ENCODE peak calls at places on chromosomes 11 and 22, in eight cellular contexts. U, J, Z, A, I, K, H and N are unnamed samples.

GRCh38 chr11:72114570-72114969 is 2.1 kb upstream of the ANAPC15 start:
- DNase-seq in U (peak), J (no peak), Z (no peak), A (no peak), I (no peak), K (no peak), H (no peak), N (no peak)

GRCh38 chr11:130814440-130815073 is 101.7 kb downstream of the SNX19 start:
- DNase-seq in U (no peak), J (no peak), Z (no peak), A (no peak), I (no peak), K (no peak), H (no peak), N (no peak)

GRCh38 chr22:45103756-45104155 is 60.0 kb upstream of the NUP50 start:
- DNase-seq in U (no peak), J (no peak), Z (no peak), A (no peak), I (no peak), K (no peak), H (no peak), N (no peak)

GRCh38 chr22:50473855-50474671 is 772 bp downstream of the SBF1 start:
- DNase-seq in U (peak), J (no peak), Z (peak), A (peak), I (no peak), K (no peak), H (no peak), N (peak)

GRCh38 chr22:41369089-41369745 is 12.5 kb upstream of the TEF start:
- DNase-seq in U (no peak), J (no peak), Z (no peak), A (no peak), I (no peak), K (no peak), H (no peak), N (no peak)

GRCh38 chr11:3104051-3104714 is 47.0 kb upstream of the CARS1 start:
- DNase-seq in U (no peak), J (no peak), Z (no peak), A (peak), I (no peak), K (no peak), H (no peak), N (no peak)

GRCh38 chr11:102138677-102139076 is 28.4 kb downstream of the YAP1 start:
- DNase-seq in U (peak), J (no peak), Z (no peak), A (no peak), I (no peak), K (no peak), H (no peak), N (no peak)

GRCh38 chr11:74720596-74721478 is 10.4 kb downstream of the CHRDL2 start:
- DNase-seq in U (no peak), J (no peak), Z (peak), A (no peak), I (peak), K (no peak), H (no peak), N (no peak)

GRCh38 chr11:75667831-75668507 is 869 bp downstream of the MAP6 start:
- DNase-seq in U (peak), J (peak), Z (peak), A (peak), I (peak), K (peak), H (no peak), N (no peak)

GRCh38 chr22:43343262-43343988 is at the start of gene SCUBE1:
- DNase-seq in U (peak), J (peak), Z (peak), A (peak), I (peak), K (peak), H (no peak), N (peak)

GRCh38 chr11:117944554-117944953 is 15.4 kb upstream of the TMPRSS13 start:
- DNase-seq in U (no peak), J (no peak), Z (no peak), A (no peak), I (no peak), K (no peak), H (no peak), N (no peak)

GRCh38 chr11:76443254-76443935 is 1.4 kb upstream of the EMSY start:
- DNase-seq in U (peak), J (no peak), Z (no peak), A (no peak), I (no peak), K (peak), H (no peak), N (no peak)

GRCh38 chr22:49772692-49773091 is 55.0 kb downstream of the BRD1 start:
- DNase-seq in U (no peak), J (no peak), Z (no peak), A (no peak), I (no peak), K (no peak), H (no peak), N (no peak)

GRCh38 chr22:35684270-35684700 is 33.4 kb upstream of the APOL5 start:
- DNase-seq in U (peak), J (no peak), Z (peak), A (no peak), I (peak), K (no peak), H (peak), N (no peak)

GRCh38 chr22:41982886-41983285 is 13.6 kb downstream of the SEPTIN3 start:
- DNase-seq in U (no peak), J (no peak), Z (no peak), A (no peak), I (no peak), K (no peak), H (no peak), N (no peak)

GRCh38 chr22:38273135-38273761 is 438 bp upstream of the TMEM184B start:
- DNase-seq in U (peak), J (no peak), Z (no peak), A (no peak), I (no peak), K (no peak), H (no peak), N (no peak)

GRCh38 chr11:99241059-99241458 is 220.3 kb downstream of the CNTN5 start:
- DNase-seq in U (no peak), J (no peak), Z (no peak), A (no peak), I (no peak), K (no peak), H (no peak), N (no peak)

GRCh38 chr22:29073618-29074275 is 912 bp downstream of the KREMEN1 start:
- DNase-seq in U (peak), J (peak), Z (peak), A (peak), I (peak), K (no peak), H (no peak), N (no peak)

GRCh38 chr11:64523456-64524187 is 67.4 kb upstream of the SLC22A12 start:
- DNase-seq in U (no peak), J (no peak), Z (no peak), A (no peak), I (no peak), K (no peak), H (no peak), N (no peak)

GRCh38 chr11:117444256-117445096 is 116.8 kb downstream of the CEP164 start:
- DNase-seq in U (no peak), J (no peak), Z (no peak), A (no peak), I (no peak), K (peak), H (no peak), N (no peak)

GRCh38 chr11:58509730-58510129 is 1.8 kb upstream of the OR5B21 start:
- DNase-seq in U (no peak), J (no peak), Z (no peak), A (no peak), I (no peak), K (no peak), H (no peak), N (no peak)

GRCh38 chr11:71367756-71368155 is 80.4 kb downstream of the DHCR7 start:
- DNase-seq in U (no peak), J (no peak), Z (no peak), A (no peak), I (no peak), K (no peak), H (no peak), N (no peak)

GRCh38 chr22:28034760-28035401 is 115.8 kb upstream of the PITPNB start:
- DNase-seq in U (peak), J (peak), Z (peak), A (no peak), I (peak), K (peak), H (no peak), N (peak)

GRCh38 chr11:78806214-78807004 is 231.7 kb upstream of the NARS2 start:
- DNase-seq in U (no peak), J (peak), Z (peak), A (no peak), I (no peak), K (no peak), H (no peak), N (no peak)